ENCODE peak calls at places on chromosome 21, in five cellular contexts. Y is activated T-cell treated with anti-CD3 and anti-CD28 coated beads for 1 hour; S is endodermal cell; U is CD8-positive, alpha-beta T cell; I is stromal cell of bone marrow. D is an unnamed sample.

GRCh38 chr21:32726742-32727477 is 903 bp downstream of the SYNJ1 start:
- DNase-seq in Y (no peak), S (peak; percentile 63), U (no peak), I (no peak), D (no peak)

GRCh38 chr21:32917392-32918135 is 108.2 kb upstream of the OLIG2 start:
- DNase-seq in Y (no peak), S (no peak), U (no peak), I (no peak), D (no peak)

GRCh38 chr21:42466700-42467612 is 29.1 kb downstream of the RSPH1 start:
- DNase-seq in Y (no peak), S (peak; percentile 81), U (no peak), I (no peak), D (no peak)

GRCh38 chr21:31731112-31731801 is 661 bp downstream of the SCAF4 start:
- DNase-seq in Y (peak; percentile 36), S (peak; percentile 81), U (peak; percentile 62), I (no peak), D (peak; percentile 52)

GRCh38 chr21:27817061-27817460 is 850.2 kb upstream of the ADAMTS5 start:
- DNase-seq in Y (no peak), S (no peak), U (no peak), I (no peak), D (no peak)

GRCh38 chr21:45027241-45028196 is 46.9 kb upstream of the ADARB1 start:
- DNase-seq in Y (no peak), S (no peak), U (no peak), I (no peak), D (no peak)

GRCh38 chr21:43585514-43585913 is 73.8 kb downstream of the HSF2BP start:
- DNase-seq in Y (no peak), S (no peak), U (no peak), I (no peak), D (no peak)

GRCh38 chr21:43333301-43334062 is 93.4 kb downstream of the SIK1 start:
- DNase-seq in Y (no peak), S (peak; percentile 80), U (no peak), I (peak; percentile 41), D (no peak)

GRCh38 chr21:36697473-36698159 is 1.3 kb upstream of the SIM2 start:
- DNase-seq in Y (no peak), S (peak; percentile 82), U (no peak), I (no peak), D (no peak)

GRCh38 chr21:37593740-37594471 is 227.3 kb downstream of the DYRK1A start:
- DNase-seq in Y (no peak), S (peak; percentile 65), U (no peak), I (no peak), D (no peak)

GRCh38 chr21:46028547-46029200 is 47.1 kb downstream of the COL6A1 start:
- DNase-seq in Y (no peak), S (no peak), U (no peak), I (no peak), D (no peak)

GRCh38 chr21:37904879-37905278 is 11.4 kb downstream of the KCNJ6 start:
- DNase-seq in Y (no peak), S (no peak), U (no peak), I (no peak), D (no peak)

GRCh38 chr21:17388226-17388625 is 124.6 kb upstream of the CXADR start:
- DNase-seq in Y (no peak), S (peak; percentile 48), U (no peak), I (no peak), D (no peak)

GRCh38 chr21:34558960-34559631 is 47.1 kb upstream of the KCNE1 start:
- DNase-seq in Y (no peak), S (no peak), U (no peak), I (no peak), D (no peak)

GRCh38 chr21:26833460-26833939 is 11.7 kb downstream of the ADAMTS1 start:
- DNase-seq in Y (no peak), S (no peak), U (no peak), I (no peak), D (no peak)

GRCh38 chr21:19565587-19565986 is 1162.0 kb upstream of the TMPRSS15 start:
- DNase-seq in Y (no peak), S (no peak), U (no peak), I (no peak), D (no peak)

GRCh38 chr21:46124926-46125845 is 27.3 kb downstream of the COL6A2 start:
- DNase-seq in Y (no peak), S (peak; percentile 32), U (no peak), I (no peak), D (no peak)

GRCh38 chr21:42514883-42515228 is 1.2 kb downstream of the SLC37A1 start:
- DNase-seq in Y (no peak), S (no peak), U (no peak), I (no peak), D (no peak)

GRCh38 chr21:44582980-44583799 is 2.8 kb upstream of the KRTAP10-5 start:
- DNase-seq in Y (no peak), S (no peak), U (no peak), I (no peak), D (no peak)

GRCh38 chr21:46098303-46099141 is 610 bp downstream of the COL6A2 start:
- DNase-seq in Y (no peak), S (peak; percentile 75), U (peak; percentile 57), I (no peak), D (no peak)

GRCh38 chr21:38839683-38840286 is 34.1 kb downstream of the ETS2 start:
- DNase-seq in Y (no peak), S (no peak), U (no peak), I (peak; percentile 54), D (no peak)

GRCh38 chr21:36321325-36322082 is 1.5 kb downstream of the MORC3 start:
- DNase-seq in Y (no peak), S (peak; percentile 58), U (no peak), I (no peak), D (no peak)

GRCh38 chr21:45637883-45638282 is 5.6 kb upstream of the PCBP3 start:
- DNase-seq in Y (no peak), S (no peak), U (no peak), I (no peak), D (no peak)

D was measured in CD4-positive, alpha-beta T cell.